ENCODE peak calls at places on chromosomes 5 and 9, in seven cellular contexts. Z, L, G, D, C, H and S are unnamed samples.

GRCh38 chr9:110110154-110110553 is 97.8 kb downstream of the C9orf152 start:
- DNase-seq in D (no peak), H (no peak), L (no peak), G (no peak), C (no peak), Z (no peak), S (no peak)

GRCh38 chr9:106111039-106111740 is 416.8 kb downstream of the TMEM38B start:
- DNase-seq in H (peak), L (no peak), C (no peak), Z (no peak), D (no peak), G (no peak), S (no peak)

GRCh38 chr9:79686381-79687130 is 114.8 kb downstream of the TLE4 start:
- DNase-seq in L (peak), D (no peak), Z (peak), C (no peak), G (no peak), H (no peak), S (no peak)

GRCh38 chr5:155665371-155665770 is 651.8 kb downstream of the KIF4B start:
- DNase-seq in L (no peak), G (no peak), D (no peak), H (no peak), C (no peak), Z (no peak), S (no peak)

GRCh38 chr5:81305783-81306182 is 4.4 kb downstream of the ZCCHC9 start:
- DNase-seq in H (no peak), C (no peak), D (no peak), G (no peak), L (no peak), Z (no peak), S (no peak)

GRCh38 chr5:40733439-40733838 is 22.3 kb downstream of the TTC33 start:
- DNase-seq in H (no peak), Z (no peak), L (no peak), D (no peak), G (no peak), C (no peak), S (no peak)

GRCh38 chr9:14221558-14221957 is 92.4 kb downstream of the NFIB start:
- DNase-seq in D (no peak), L (peak), G (no peak), H (no peak), Z (no peak), C (no peak), S (no peak)

GRCh38 chr9:112541690-112542089 is 55.1 kb downstream of the KIAA1958 start:
- DNase-seq in Z (no peak), L (no peak), D (no peak), H (no peak), C (no peak), G (no peak), S (no peak)

GRCh38 chr5:21070871-21071270 is 1082.9 kb upstream of the CDH18 start:
- DNase-seq in C (no peak), H (no peak), Z (no peak), G (no peak), D (no peak), L (no peak), S (no peak)

GRCh38 chr9:948497-948896 is 28.0 kb upstream of the DMRT3 start:
- DNase-seq in L (no peak), D (no peak), G (no peak), H (no peak), Z (no peak), C (no peak), S (no peak)

GRCh38 chr5:149228610-149229297 is 42.9 kb upstream of the AFAP1L1 start:
- DNase-seq in Z (no peak), G (peak), D (no peak), L (peak), C (no peak), H (peak), S (no peak)

GRCh38 chr9:121604242-121604641 is 47.2 kb upstream of the DAB2IP start:
- DNase-seq in C (no peak), Z (no peak), L (peak), D (no peak), H (no peak), G (no peak), S (no peak)

GRCh38 chr5:146032911-146033310 is 72.5 kb downstream of the PLAC8L1 start:
- DNase-seq in D (no peak), C (no peak), H (no peak), L (no peak), Z (no peak), G (no peak), S (no peak)

GRCh38 chr5:97545856-97546570 is 363.0 kb upstream of the RIOK2 start:
- DNase-seq in H (no peak), L (peak), D (no peak), C (no peak), G (no peak), Z (no peak), S (no peak)

GRCh38 chr9:101029300-101030021 is 934 bp downstream of the PLPPR1 start:
- DNase-seq in H (no peak), C (no peak), G (no peak), Z (no peak), D (no peak), L (no peak), S (no peak)

GRCh38 chr5:83470516-83470915 is 1.0 kb upstream of the VCAN start:
- DNase-seq in C (no peak), Z (no peak), D (no peak), H (no peak), L (no peak), G (no peak), S (no peak)

GRCh38 chr9:21135736-21136135 is 5.9 kb downstream of the IFNW1 start:
- DNase-seq in Z (no peak), L (no peak), D (no peak), H (no peak), G (no peak), C (no peak), S (no peak)